ENCODE peak calls at places on chromosomes 16 and 17, in ten cellular contexts. One of them, this sample, is unnamed.

GRCh38 chr16:17511340-17511739 is 40.6 kb upstream of the XYLT1 start:
- DNase-seq in fibroblast of lung: peak; percentile 84
- DNase-seq in trophoblast cell: no peak
- DNase-seq in mammary epithelial cell: no peak
- DNase-seq in hepatocyte: peak; percentile 11
- DNase-seq in GM12878: no peak
- DNase-seq in OCI-LY7: no peak
- DNase-seq in PC-9: no peak
- DNase-seq in MM.1S: no peak
- DNase-seq in astrocyte: peak; percentile 84
- DNase-seq in this sample: no peak

GRCh38 chr16:84741351-84741791 is 41.6 kb downstream of the USP10 start:
- DNase-seq in fibroblast of lung: peak; percentile 41
- DNase-seq in trophoblast cell: no peak
- DNase-seq in mammary epithelial cell: no peak
- DNase-seq in hepatocyte: no peak
- DNase-seq in GM12878: no peak
- DNase-seq in OCI-LY7: no peak
- DNase-seq in PC-9: no peak
- DNase-seq in MM.1S: no peak
- DNase-seq in astrocyte: no peak
- DNase-seq in this sample: no peak

GRCh38 chr17:3610523-3610922 is 1.3 kb upstream of the TRPV1 start:
- DNase-seq in fibroblast of lung: no peak
- DNase-seq in trophoblast cell: no peak
- DNase-seq in mammary epithelial cell: no peak
- DNase-seq in hepatocyte: no peak
- DNase-seq in GM12878: no peak
- DNase-seq in OCI-LY7: no peak
- DNase-seq in PC-9: no peak
- DNase-seq in MM.1S: no peak
- DNase-seq in astrocyte: no peak
- DNase-seq in this sample: no peak

GRCh38 chr17:59829217-59830006 is 63.3 kb downstream of the TUBD1 start:
- DNase-seq in fibroblast of lung: peak; percentile 100
- DNase-seq in trophoblast cell: peak; percentile 30
- DNase-seq in mammary epithelial cell: peak; percentile 99
- DNase-seq in hepatocyte: peak; percentile 87
- DNase-seq in GM12878: peak; percentile 100
- DNase-seq in OCI-LY7: peak; percentile 94
- DNase-seq in PC-9: peak; percentile 100
- DNase-seq in MM.1S: peak; percentile 88
- DNase-seq in astrocyte: peak; percentile 99
- DNase-seq in this sample: peak; percentile 94

GRCh38 chr17:39979021-39979660 is 1.5 kb upstream of the PSMD3 start:
- DNase-seq in fibroblast of lung: peak; percentile 97
- DNase-seq in trophoblast cell: peak; percentile 89
- DNase-seq in mammary epithelial cell: peak; percentile 89
- DNase-seq in hepatocyte: peak; percentile 63
- DNase-seq in GM12878: no peak
- DNase-seq in OCI-LY7: peak; percentile 23
- DNase-seq in PC-9: no peak
- DNase-seq in MM.1S: no peak
- DNase-seq in astrocyte: peak; percentile 95
- DNase-seq in this sample: no peak

GRCh38 chr17:77963441-77963840 is 4.9 kb downstream of the TNRC6C start:
- DNase-seq in fibroblast of lung: peak; percentile 95
- DNase-seq in trophoblast cell: no peak
- DNase-seq in mammary epithelial cell: peak; percentile 59
- DNase-seq in hepatocyte: peak; percentile 80
- DNase-seq in GM12878: no peak
- DNase-seq in OCI-LY7: no peak
- DNase-seq in PC-9: no peak
- DNase-seq in MM.1S: no peak
- DNase-seq in astrocyte: peak; percentile 94
- DNase-seq in this sample: no peak

GRCh38 chr17:17590141-17590735 is 1.3 kb downstream of the PEMT start:
- DNase-seq in fibroblast of lung: no peak
- DNase-seq in trophoblast cell: no peak
- DNase-seq in mammary epithelial cell: no peak
- DNase-seq in hepatocyte: no peak
- DNase-seq in GM12878: no peak
- DNase-seq in OCI-LY7: no peak
- DNase-seq in PC-9: no peak
- DNase-seq in MM.1S: no peak
- DNase-seq in astrocyte: no peak
- DNase-seq in this sample: peak; percentile 46

GRCh38 chr17:75152971-75153853 is 1.1 kb downstream of the JPT1 start:
- DNase-seq in fibroblast of lung: peak; percentile 48
- DNase-seq in trophoblast cell: no peak
- DNase-seq in mammary epithelial cell: peak; percentile 57
- DNase-seq in hepatocyte: peak; percentile 71
- DNase-seq in GM12878: no peak
- DNase-seq in OCI-LY7: peak; percentile 75
- DNase-seq in PC-9: peak; percentile 63
- DNase-seq in MM.1S: no peak
- DNase-seq in astrocyte: no peak
- DNase-seq in this sample: peak; percentile 83

GRCh38 chr16:84546669-84547538 is 42.4 kb upstream of the MEAK7 start:
- DNase-seq in fibroblast of lung: no peak
- DNase-seq in trophoblast cell: no peak
- DNase-seq in mammary epithelial cell: no peak
- DNase-seq in hepatocyte: no peak
- DNase-seq in GM12878: no peak
- DNase-seq in OCI-LY7: no peak
- DNase-seq in PC-9: no peak
- DNase-seq in MM.1S: no peak
- DNase-seq in astrocyte: no peak
- DNase-seq in this sample: no peak

GRCh38 chr16:84710686-84711085 is 10.9 kb downstream of the USP10 start:
- DNase-seq in fibroblast of lung: no peak
- DNase-seq in trophoblast cell: no peak
- DNase-seq in mammary epithelial cell: no peak
- DNase-seq in hepatocyte: no peak
- DNase-seq in GM12878: no peak
- DNase-seq in OCI-LY7: no peak
- DNase-seq in PC-9: no peak
- DNase-seq in MM.1S: no peak
- DNase-seq in astrocyte: no peak
- DNase-seq in this sample: no peak

GRCh38 chr17:58312021-58312630 is 16.5 kb downstream of the TSPOAP1 start:
- DNase-seq in fibroblast of lung: no peak
- DNase-seq in trophoblast cell: no peak
- DNase-seq in mammary epithelial cell: no peak
- DNase-seq in hepatocyte: no peak
- DNase-seq in GM12878: no peak
- DNase-seq in OCI-LY7: no peak
- DNase-seq in PC-9: no peak
- DNase-seq in MM.1S: no peak
- DNase-seq in astrocyte: no peak
- DNase-seq in this sample: no peak

GRCh38 chr17:50542795-50543774 is 3.9 kb upstream of the SPATA20 start:
- DNase-seq in fibroblast of lung: no peak
- DNase-seq in trophoblast cell: no peak
- DNase-seq in mammary epithelial cell: no peak
- DNase-seq in hepatocyte: peak; percentile 90
- DNase-seq in GM12878: no peak
- DNase-seq in OCI-LY7: no peak
- DNase-seq in PC-9: no peak
- DNase-seq in MM.1S: no peak
- DNase-seq in astrocyte: no peak
- DNase-seq in this sample: no peak

GRCh38 chr17:60421273-60422161 is 772 bp upstream of the CHCT1 start:
- DNase-seq in fibroblast of lung: peak; percentile 45
- DNase-seq in trophoblast cell: peak; percentile 40
- DNase-seq in mammary epithelial cell: peak; percentile 26
- DNase-seq in hepatocyte: peak; percentile 80
- DNase-seq in GM12878: no peak
- DNase-seq in OCI-LY7: peak; percentile 66
- DNase-seq in PC-9: no peak
- DNase-seq in MM.1S: peak; percentile 77
- DNase-seq in astrocyte: peak; percentile 16
- DNase-seq in this sample: peak; percentile 90

GRCh38 chr16:12403746-12404658 is 399.7 kb downstream of the CPPED1 start:
- DNase-seq in fibroblast of lung: no peak
- DNase-seq in trophoblast cell: no peak
- DNase-seq in mammary epithelial cell: no peak
- DNase-seq in hepatocyte: no peak
- DNase-seq in GM12878: no peak
- DNase-seq in OCI-LY7: no peak
- DNase-seq in PC-9: no peak
- DNase-seq in MM.1S: no peak
- DNase-seq in astrocyte: no peak
- DNase-seq in this sample: no peak

GRCh38 chr17:19433240-19433639 is 22.2 kb downstream of the RNF112 start:
- DNase-seq in fibroblast of lung: no peak
- DNase-seq in trophoblast cell: no peak
- DNase-seq in mammary epithelial cell: no peak
- DNase-seq in hepatocyte: no peak
- DNase-seq in GM12878: no peak
- DNase-seq in OCI-LY7: no peak
- DNase-seq in PC-9: no peak
- DNase-seq in MM.1S: no peak
- DNase-seq in astrocyte: no peak
- DNase-seq in this sample: no peak

GRCh38 chr17:3982113-3982512 is 17.9 kb upstream of the ATP2A3 start:
- DNase-seq in fibroblast of lung: no peak
- DNase-seq in trophoblast cell: no peak
- DNase-seq in mammary epithelial cell: no peak
- DNase-seq in hepatocyte: no peak
- DNase-seq in GM12878: no peak
- DNase-seq in OCI-LY7: no peak
- DNase-seq in PC-9: no peak
- DNase-seq in MM.1S: no peak
- DNase-seq in astrocyte: no peak
- DNase-seq in this sample: no peak

GRCh38 chr17:80116276-80116922 is 15.0 kb downstream of the GAA start:
- DNase-seq in fibroblast of lung: no peak
- DNase-seq in trophoblast cell: peak; percentile 98
- DNase-seq in mammary epithelial cell: no peak
- DNase-seq in hepatocyte: no peak
- DNase-seq in GM12878: no peak
- DNase-seq in OCI-LY7: no peak
- DNase-seq in PC-9: no peak
- DNase-seq in MM.1S: no peak
- DNase-seq in astrocyte: no peak
- DNase-seq in this sample: no peak
- H2AFZ ChIP-seq in fibroblast of lung: no peak overlapping the region
- H2AFZ ChIP-seq in trophoblast cell: no peak overlapping the region
- H2AFZ ChIP-seq in mammary epithelial cell: no peak overlapping the region
- H2AFZ ChIP-seq in hepatocyte: no peak overlapping the region
- H2AFZ ChIP-seq in GM12878: no peak overlapping the region
- H2AFZ ChIP-seq in OCI-LY7: no peak overlapping the region
- H2AFZ ChIP-seq in PC-9: no peak overlapping the region
- H2AFZ ChIP-seq in MM.1S: no peak overlapping the region
- H2AFZ ChIP-seq in astrocyte: no peak overlapping the region
- H2AFZ ChIP-seq in this sample: no peak overlapping the region

DNA sequence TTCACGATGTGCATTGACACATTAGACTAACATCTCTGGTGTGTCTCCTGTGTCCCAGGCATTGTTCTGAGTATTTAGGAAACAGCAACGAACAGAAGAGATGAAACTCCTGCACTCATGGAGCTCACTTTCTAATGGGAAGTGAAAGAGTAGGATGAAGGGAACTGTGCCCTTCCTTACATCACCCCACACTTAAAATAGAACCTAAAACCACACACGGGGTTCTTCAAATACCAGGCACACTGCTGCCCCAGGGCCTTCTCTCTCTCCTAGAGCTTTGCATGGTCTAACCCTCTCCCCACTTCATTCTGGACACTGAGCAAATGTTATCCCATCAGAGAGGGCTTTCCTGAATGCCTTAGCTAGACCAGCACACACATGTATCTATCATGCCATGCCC is 33.7 kb downstream of the TRIM25 start:
- DNase-seq in fibroblast of lung: no peak
- DNase-seq in trophoblast cell: no peak
- DNase-seq in mammary epithelial cell: no peak
- DNase-seq in hepatocyte: no peak
- DNase-seq in GM12878: no peak
- DNase-seq in OCI-LY7: no peak
- DNase-seq in PC-9: no peak
- DNase-seq in MM.1S: no peak
- DNase-seq in astrocyte: no peak
- DNase-seq in this sample: no peak
- H2AFZ ChIP-seq in fibroblast of lung: no peak overlapping the region
- H2AFZ ChIP-seq in trophoblast cell: no peak overlapping the region
- H2AFZ ChIP-seq in mammary epithelial cell: no peak overlapping the region
- H2AFZ ChIP-seq in hepatocyte: no peak overlapping the region
- H2AFZ ChIP-seq in GM12878: no peak overlapping the region
- H2AFZ ChIP-seq in OCI-LY7: no peak overlapping the region
- H2AFZ ChIP-seq in PC-9: no peak overlapping the region
- H2AFZ ChIP-seq in MM.1S: no peak overlapping the region
- H2AFZ ChIP-seq in astrocyte: no peak overlapping the region
- H2AFZ ChIP-seq in this sample: no peak overlapping the region

GRCh38 chr17:72205357-72205756 is 84.5 kb downstream of the SOX9 start:
- DNase-seq in fibroblast of lung: no peak
- DNase-seq in trophoblast cell: no peak
- DNase-seq in mammary epithelial cell: no peak
- DNase-seq in hepatocyte: no peak
- DNase-seq in GM12878: no peak
- DNase-seq in OCI-LY7: no peak
- DNase-seq in PC-9: no peak
- DNase-seq in MM.1S: no peak
- DNase-seq in astrocyte: no peak
- DNase-seq in this sample: no peak
- H2AFZ ChIP-seq in fibroblast of lung: no peak overlapping the region
- H2AFZ ChIP-seq in trophoblast cell: no peak overlapping the region
- H2AFZ ChIP-seq in mammary epithelial cell: no peak overlapping the region
- H2AFZ ChIP-seq in hepatocyte: no peak overlapping the region
- H2AFZ ChIP-seq in GM12878: no peak overlapping the region
- H2AFZ ChIP-seq in OCI-LY7: no peak overlapping the region
- H2AFZ ChIP-seq in PC-9: no peak overlapping the region
- H2AFZ ChIP-seq in MM.1S: no peak overlapping the region
- H2AFZ ChIP-seq in astrocyte: no peak overlapping the region
- H2AFZ ChIP-seq in this sample: no peak overlapping the region

DNA sequence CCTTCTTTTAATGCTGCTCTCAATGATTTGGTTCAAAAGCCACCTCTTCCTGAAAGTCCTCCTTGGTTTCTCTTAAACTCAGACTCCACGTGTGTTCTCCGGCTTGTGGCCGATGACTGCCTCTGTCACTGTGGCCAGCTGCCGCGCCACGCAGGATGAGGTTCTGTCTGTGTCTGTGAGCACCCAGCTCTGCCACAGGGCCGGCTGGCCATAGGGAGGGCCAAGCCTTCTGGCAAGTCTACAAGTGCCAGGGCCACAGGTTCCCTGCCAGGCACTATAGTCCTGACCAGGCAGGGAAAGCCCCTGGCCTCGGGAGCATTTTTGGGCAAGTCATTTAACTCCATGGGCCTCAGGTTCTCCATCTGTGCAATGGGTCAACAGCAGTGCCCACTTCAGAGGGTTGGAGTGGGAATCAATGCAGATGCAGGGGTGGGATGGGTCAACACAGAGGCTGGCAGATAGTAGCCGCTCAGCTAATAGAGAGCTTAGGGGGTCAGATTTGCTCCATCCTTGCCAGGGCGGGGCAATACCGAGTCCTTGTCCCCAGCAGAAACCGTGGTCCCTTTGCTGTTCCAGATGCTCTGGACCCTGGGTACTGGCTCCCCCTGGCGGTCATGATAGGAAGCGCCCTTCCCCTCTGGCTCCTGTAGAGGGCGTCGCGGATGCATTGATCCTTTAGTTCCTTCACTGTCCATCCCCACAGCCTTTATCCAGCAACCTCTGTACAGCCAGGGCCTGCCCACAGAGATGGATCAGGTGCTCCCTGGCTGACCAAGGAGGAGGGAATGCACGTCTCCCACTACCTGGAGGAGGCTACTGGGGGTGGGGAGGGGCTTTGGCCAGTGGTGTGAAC is 19.3 kb upstream of the ADGRG3 start:
- DNase-seq in fibroblast of lung: peak; percentile 52
- DNase-seq in trophoblast cell: peak; percentile 90
- DNase-seq in mammary epithelial cell: peak; percentile 70
- DNase-seq in hepatocyte: peak; percentile 86
- DNase-seq in GM12878: peak; percentile 52
- DNase-seq in OCI-LY7: peak; percentile 76
- DNase-seq in PC-9: peak; percentile 67
- DNase-seq in MM.1S: peak; percentile 81
- DNase-seq in astrocyte: no peak
- DNase-seq in this sample: peak; percentile 93
- H2AFZ ChIP-seq in fibroblast of lung: no peak overlapping the region
- H2AFZ ChIP-seq in trophoblast cell: no peak overlapping the region
- H2AFZ ChIP-seq in mammary epithelial cell: no peak overlapping the region
- H2AFZ ChIP-seq in hepatocyte: no peak overlapping the region
- H2AFZ ChIP-seq in GM12878: no peak overlapping the region
- H2AFZ ChIP-seq in OCI-LY7: no peak overlapping the region
- H2AFZ ChIP-seq in PC-9: no peak overlapping the region
- H2AFZ ChIP-seq in MM.1S: no peak overlapping the region
- H2AFZ ChIP-seq in astrocyte: no peak overlapping the region
- H2AFZ ChIP-seq in this sample: no peak overlapping the region